ENCODE peak calls at places on chromosomes 12 and 14, in eight cellular contexts. One of them, this sample, is unnamed.

GRCh38 chr12:79327465-79327864 is 363.3 kb downstream of the PAWR start:
- DNase-seq in transverse colon: no peak
- DNase-seq in heart left ventricle: no peak
- DNase-seq in tibial artery: no peak
- DNase-seq in stomach: no peak
- DNase-seq in ovary: no peak
- DNase-seq in GM23338: no peak
- DNase-seq in neural crest cell: no peak
- DNase-seq in this sample: no peak

GRCh38 chr12:29559194-29559593 is 61.7 kb upstream of the OVCH1 start:
- DNase-seq in stomach: no peak
- DNase-seq in heart left ventricle: no peak
- DNase-seq in tibial artery: no peak
- DNase-seq in neural crest cell: no peak
- DNase-seq in transverse colon: no peak
- DNase-seq in GM23338: no peak
- DNase-seq in ovary: no peak
- DNase-seq in this sample: no peak

GRCh38 chr12:70436836-70437235 is 70.7 kb downstream of the KCNMB4 start:
- DNase-seq in transverse colon: no peak
- DNase-seq in tibial artery: no peak
- DNase-seq in neural crest cell: no peak
- DNase-seq in ovary: no peak
- DNase-seq in stomach: no peak
- DNase-seq in heart left ventricle: no peak
- DNase-seq in GM23338: no peak
- DNase-seq in this sample: no peak

GRCh38 chr14:20469890-20470858 is 968 bp downstream of the PNP start:
- DNase-seq in transverse colon: peak
- DNase-seq in neural crest cell: no peak
- DNase-seq in tibial artery: peak
- DNase-seq in GM23338: peak
- DNase-seq in ovary: no peak
- DNase-seq in stomach: peak
- DNase-seq in heart left ventricle: no peak
- DNase-seq in this sample: peak

GRCh38 chr12:130423136-130423535 is 85.4 kb downstream of the PIWIL1 start:
- DNase-seq in tibial artery: peak
- DNase-seq in neural crest cell: no peak
- DNase-seq in heart left ventricle: no peak
- DNase-seq in transverse colon: no peak
- DNase-seq in GM23338: no peak
- DNase-seq in ovary: no peak
- DNase-seq in stomach: no peak
- DNase-seq in this sample: no peak

GRCh38 chr12:75991753-75992152 is 39.8 kb downstream of the PHLDA1 start:
- DNase-seq in heart left ventricle: no peak
- DNase-seq in tibial artery: no peak
- DNase-seq in neural crest cell: no peak
- DNase-seq in ovary: no peak
- DNase-seq in stomach: no peak
- DNase-seq in transverse colon: no peak
- DNase-seq in GM23338: no peak
- DNase-seq in this sample: no peak

GRCh38 chr12:41101821-41102220 is 86.3 kb upstream of the PDZRN4 start:
- DNase-seq in transverse colon: no peak
- DNase-seq in GM23338: no peak
- DNase-seq in neural crest cell: no peak
- DNase-seq in stomach: no peak
- DNase-seq in tibial artery: no peak
- DNase-seq in ovary: no peak
- DNase-seq in heart left ventricle: no peak
- DNase-seq in this sample: no peak

GRCh38 chr12:60205500-60205899 is 609.7 kb downstream of the SLC16A7 start:
- DNase-seq in GM23338: peak
- DNase-seq in heart left ventricle: no peak
- DNase-seq in neural crest cell: no peak
- DNase-seq in tibial artery: no peak
- DNase-seq in transverse colon: no peak
- DNase-seq in stomach: no peak
- DNase-seq in ovary: no peak
- DNase-seq in this sample: no peak

GRCh38 chr12:101743724-101744472 is 4.6 kb upstream of the SYCP3 start:
- DNase-seq in tibial artery: no peak
- DNase-seq in heart left ventricle: no peak
- DNase-seq in ovary: no peak
- DNase-seq in stomach: no peak
- DNase-seq in GM23338: no peak
- DNase-seq in neural crest cell: no peak
- DNase-seq in transverse colon: peak
- DNase-seq in this sample: no peak

GRCh38 chr14:103522649-103523582 is at the start of gene CKB:
- DNase-seq in neural crest cell: peak
- DNase-seq in heart left ventricle: peak
- DNase-seq in tibial artery: no peak
- DNase-seq in transverse colon: peak
- DNase-seq in GM23338: peak
- DNase-seq in ovary: peak
- DNase-seq in stomach: peak
- DNase-seq in this sample: peak

GRCh38 chr14:77593501-77593911 is 22.9 kb downstream of the SPTLC2 start:
- DNase-seq in neural crest cell: no peak
- DNase-seq in transverse colon: no peak
- DNase-seq in GM23338: no peak
- DNase-seq in ovary: no peak
- DNase-seq in stomach: no peak
- DNase-seq in tibial artery: no peak
- DNase-seq in heart left ventricle: no peak
- DNase-seq in this sample: no peak

GRCh38 chr12:25877446-25877845 is 81.0 kb upstream of the RASSF8 start:
- DNase-seq in stomach: no peak
- DNase-seq in heart left ventricle: no peak
- DNase-seq in GM23338: no peak
- DNase-seq in neural crest cell: no peak
- DNase-seq in ovary: no peak
- DNase-seq in tibial artery: no peak
- DNase-seq in transverse colon: no peak
- DNase-seq in this sample: no peak

GRCh38 chr12:99647453-99647852 is at the start of gene GARIN6:
- DNase-seq in heart left ventricle: no peak
- DNase-seq in stomach: no peak
- DNase-seq in GM23338: no peak
- DNase-seq in neural crest cell: no peak
- DNase-seq in tibial artery: no peak
- DNase-seq in ovary: no peak
- DNase-seq in transverse colon: no peak
- DNase-seq in this sample: no peak

DNA sequence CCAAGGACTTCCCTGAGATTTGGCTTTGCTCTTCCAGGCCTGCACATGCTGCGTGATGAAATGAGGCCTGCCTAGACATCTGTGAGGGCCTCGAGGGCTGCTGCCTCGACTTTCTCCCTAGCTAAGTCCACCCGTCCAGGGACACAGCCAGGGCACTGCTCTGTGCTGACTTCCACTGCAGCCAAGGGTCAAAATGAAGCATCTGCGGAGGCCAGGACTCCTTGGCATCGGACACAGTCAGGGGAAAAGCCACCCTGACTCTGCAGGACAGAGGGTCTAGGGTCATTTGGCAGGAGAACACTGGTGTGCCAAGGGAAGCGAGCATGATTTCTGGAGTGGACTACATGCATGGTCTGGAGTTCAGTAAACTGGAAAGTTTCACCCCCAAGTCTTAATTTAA is 10.7 kb downstream of the SLC25A47 start:
- DNase-seq in transverse colon: no peak
- DNase-seq in stomach: no peak
- DNase-seq in GM23338: no peak
- DNase-seq in heart left ventricle: no peak
- DNase-seq in neural crest cell: no peak
- DNase-seq in ovary: no peak
- DNase-seq in tibial artery: no peak
- DNase-seq in this sample: no peak
- TF ChIP-seq CTCF in transverse colon: no peak
- TF ChIP-seq CTCF in stomach: no peak
- TF ChIP-seq CTCF in GM23338: no peak
- TF ChIP-seq CTCF in heart left ventricle: no peak
- TF ChIP-seq CTCF in neural crest cell: no peak
- TF ChIP-seq CTCF in ovary: no peak
- TF ChIP-seq CTCF in tibial artery: no peak
- TF ChIP-seq CTCF in this sample: no peak

GRCh38 chr14:100104523-100105300 is 39.5 kb downstream of the EVL start:
- DNase-seq in tibial artery: peak
- DNase-seq in stomach: no peak
- DNase-seq in heart left ventricle: no peak
- DNase-seq in transverse colon: no peak
- DNase-seq in neural crest cell: no peak
- DNase-seq in ovary: no peak
- DNase-seq in GM23338: peak
- DNase-seq in this sample: no peak
- TF ChIP-seq CTCF in tibial artery: no peak
- TF ChIP-seq CTCF in stomach: no peak
- TF ChIP-seq CTCF in heart left ventricle: no peak
- TF ChIP-seq CTCF in transverse colon: no peak
- TF ChIP-seq CTCF in neural crest cell: no peak
- TF ChIP-seq CTCF in ovary: no peak
- TF ChIP-seq CTCF in GM23338: peak
- TF ChIP-seq CTCF in this sample: no peak

DNA sequence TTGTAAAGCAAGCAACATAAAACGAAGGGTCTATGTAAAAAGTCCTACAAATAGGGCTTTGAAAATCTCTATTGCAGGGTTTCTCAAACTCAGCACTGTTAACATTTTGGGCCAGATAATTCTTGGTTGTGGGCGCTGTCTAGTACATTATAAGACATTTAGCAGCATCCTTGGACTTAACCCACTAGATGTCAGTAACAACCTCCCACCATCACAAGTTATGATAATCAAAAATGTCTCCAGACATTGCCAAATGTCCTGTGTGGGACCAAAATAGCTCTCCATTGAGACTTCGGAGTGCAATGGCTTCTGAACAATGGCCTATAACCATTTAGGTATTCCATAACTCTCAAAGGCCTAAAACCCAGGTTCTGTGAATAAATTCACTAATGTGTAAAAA is 22.9 kb upstream of the DHRS7 start:
- DNase-seq in GM23338: no peak
- DNase-seq in neural crest cell: no peak
- DNase-seq in stomach: no peak
- DNase-seq in tibial artery: no peak
- DNase-seq in transverse colon: no peak
- DNase-seq in ovary: no peak
- DNase-seq in heart left ventricle: no peak
- DNase-seq in this sample: no peak
- TF ChIP-seq CTCF in GM23338: no peak
- TF ChIP-seq CTCF in neural crest cell: no peak
- TF ChIP-seq CTCF in stomach: no peak
- TF ChIP-seq CTCF in tibial artery: no peak
- TF ChIP-seq CTCF in transverse colon: no peak
- TF ChIP-seq CTCF in ovary: no peak
- TF ChIP-seq CTCF in heart left ventricle: no peak
- TF ChIP-seq CTCF in this sample: no peak

GRCh38 chr12:46933947-46934346 is 108.2 kb upstream of the SLC38A4 start:
- DNase-seq in GM23338: peak
- DNase-seq in stomach: no peak
- DNase-seq in ovary: no peak
- DNase-seq in tibial artery: no peak
- DNase-seq in neural crest cell: no peak
- DNase-seq in heart left ventricle: no peak
- DNase-seq in transverse colon: no peak
- DNase-seq in this sample: no peak
- TF ChIP-seq CTCF in GM23338: peak
- TF ChIP-seq CTCF in stomach: no peak
- TF ChIP-seq CTCF in ovary: no peak
- TF ChIP-seq CTCF in tibial artery: peak
- TF ChIP-seq CTCF in neural crest cell: peak
- TF ChIP-seq CTCF in heart left ventricle: peak
- TF ChIP-seq CTCF in transverse colon: peak
- TF ChIP-seq CTCF in this sample: peak

GRCh38 chr12:103962493-103962892 is 3.2 kb upstream of the TDG start:
- DNase-seq in ovary: no peak
- DNase-seq in heart left ventricle: no peak
- DNase-seq in neural crest cell: no peak
- DNase-seq in GM23338: peak
- DNase-seq in tibial artery: no peak
- DNase-seq in stomach: no peak
- DNase-seq in transverse colon: no peak
- DNase-seq in this sample: no peak

GRCh38 chr12:103964805-103965204 is 867 bp upstream of the TDG start:
- DNase-seq in tibial artery: no peak
- DNase-seq in transverse colon: no peak
- DNase-seq in neural crest cell: no peak
- DNase-seq in GM23338: no peak
- DNase-seq in stomach: no peak
- DNase-seq in ovary: no peak
- DNase-seq in heart left ventricle: no peak
- DNase-seq in this sample: no peak

GRCh38 chr12:103965255-103965589 is 450 bp upstream of the TDG start:
- DNase-seq in neural crest cell: no peak
- DNase-seq in stomach: no peak
- DNase-seq in tibial artery: no peak
- DNase-seq in transverse colon: no peak
- DNase-seq in GM23338: no peak
- DNase-seq in ovary: no peak
- DNase-seq in heart left ventricle: no peak
- DNase-seq in this sample: no peak

GRCh38 chr12:103966736-103967135 is 1.1 kb downstream of the TDG start:
- DNase-seq in stomach: no peak
- DNase-seq in ovary: no peak
- DNase-seq in neural crest cell: no peak
- DNase-seq in GM23338: no peak
- DNase-seq in heart left ventricle: no peak
- DNase-seq in transverse colon: no peak
- DNase-seq in tibial artery: no peak
- DNase-seq in this sample: no peak

GRCh38 chr12:103965590-103966407 is at the start of gene TDG:
- DNase-seq in heart left ventricle: peak
- DNase-seq in ovary: peak
- DNase-seq in tibial artery: peak
- DNase-seq in neural crest cell: peak
- DNase-seq in stomach: peak
- DNase-seq in transverse colon: peak
- DNase-seq in GM23338: peak
- DNase-seq in this sample: peak
- TF ChIP-seq CTCF in heart left ventricle: no peak
- TF ChIP-seq CTCF in ovary: peak
- TF ChIP-seq CTCF in tibial artery: peak
- TF ChIP-seq CTCF in neural crest cell: no peak
- TF ChIP-seq CTCF in stomach: no peak
- TF ChIP-seq CTCF in transverse colon: peak
- TF ChIP-seq CTCF in GM23338: no peak
- TF ChIP-seq CTCF in this sample: no peak